ENCODE peak calls at places on chromosomes 1 and 21, in seven cellular contexts. One of them, this sample, is unnamed.

GRCh38 chr21:41215856-41216408 is 48.0 kb downstream of the BACE2 start:
- DNase-seq in M059J: no peak
- DNase-seq in stimulated activated CD4-positive, alpha-beta T cell treated with anti-CD3 and anti-CD28 coated beads, Interleukin-15, amount 100 ng/mL, for 48 hours: no peak
- DNase-seq in lower lobe of right lung: no peak
- DNase-seq in HTR-8/SVneo: no peak
- DNase-seq in cardiac muscle cell: no peak
- DNase-seq in AG04450: no peak
- DNase-seq in this sample: no peak

GRCh38 chr1:155077346-155077745 is 1.3 kb upstream of the EFNA3 start:
- DNase-seq in stimulated activated CD4-positive, alpha-beta T cell treated with anti-CD3 and anti-CD28 coated beads, Interleukin-15, amount 100 ng/mL, for 48 hours: no peak
- DNase-seq in HTR-8/SVneo: no peak
- DNase-seq in lower lobe of right lung: no peak
- DNase-seq in AG04450: no peak
- DNase-seq in cardiac muscle cell: no peak
- DNase-seq in M059J: no peak
- DNase-seq in this sample: no peak

GRCh38 chr1:13664451-13664850 is 35.5 kb upstream of the PRDM2 start:
- DNase-seq in lower lobe of right lung: no peak
- DNase-seq in HTR-8/SVneo: no peak
- DNase-seq in AG04450: no peak
- DNase-seq in M059J: no peak
- DNase-seq in stimulated activated CD4-positive, alpha-beta T cell treated with anti-CD3 and anti-CD28 coated beads, Interleukin-15, amount 100 ng/mL, for 48 hours: no peak
- DNase-seq in cardiac muscle cell: no peak
- DNase-seq in this sample: no peak

GRCh38 chr1:199758626-199759255 is 268.8 kb upstream of the NR5A2 start:
- DNase-seq in stimulated activated CD4-positive, alpha-beta T cell treated with anti-CD3 and anti-CD28 coated beads, Interleukin-15, amount 100 ng/mL, for 48 hours: no peak
- DNase-seq in M059J: no peak
- DNase-seq in AG04450: no peak
- DNase-seq in cardiac muscle cell: peak
- DNase-seq in lower lobe of right lung: no peak
- DNase-seq in HTR-8/SVneo: no peak
- DNase-seq in this sample: no peak

GRCh38 chr1:166197597-166197996 is 30.8 kb upstream of the FAM78B start:
- DNase-seq in cardiac muscle cell: no peak
- DNase-seq in M059J: peak
- DNase-seq in AG04450: no peak
- DNase-seq in lower lobe of right lung: no peak
- DNase-seq in stimulated activated CD4-positive, alpha-beta T cell treated with anti-CD3 and anti-CD28 coated beads, Interleukin-15, amount 100 ng/mL, for 48 hours: no peak
- DNase-seq in HTR-8/SVneo: no peak
- DNase-seq in this sample: no peak

GRCh38 chr1:228953207-228953606 is 217.9 kb downstream of the RHOU start:
- DNase-seq in lower lobe of right lung: no peak
- DNase-seq in AG04450: no peak
- DNase-seq in cardiac muscle cell: no peak
- DNase-seq in M059J: no peak
- DNase-seq in stimulated activated CD4-positive, alpha-beta T cell treated with anti-CD3 and anti-CD28 coated beads, Interleukin-15, amount 100 ng/mL, for 48 hours: no peak
- DNase-seq in HTR-8/SVneo: no peak
- DNase-seq in this sample: no peak

GRCh38 chr1:37033355-37034291 is 692 bp downstream of the GRIK3 start:
- DNase-seq in HTR-8/SVneo: no peak
- DNase-seq in AG04450: no peak
- DNase-seq in lower lobe of right lung: no peak
- DNase-seq in M059J: no peak
- DNase-seq in stimulated activated CD4-positive, alpha-beta T cell treated with anti-CD3 and anti-CD28 coated beads, Interleukin-15, amount 100 ng/mL, for 48 hours: no peak
- DNase-seq in cardiac muscle cell: no peak
- DNase-seq in this sample: no peak

GRCh38 chr1:235023197-235024044 is 105.2 kb downstream of the TOMM20 start:
- DNase-seq in stimulated activated CD4-positive, alpha-beta T cell treated with anti-CD3 and anti-CD28 coated beads, Interleukin-15, amount 100 ng/mL, for 48 hours: no peak
- DNase-seq in lower lobe of right lung: no peak
- DNase-seq in HTR-8/SVneo: no peak
- DNase-seq in cardiac muscle cell: no peak
- DNase-seq in AG04450: no peak
- DNase-seq in M059J: no peak
- DNase-seq in this sample: no peak

GRCh38 chr1:160711528-160712311 is at the start of gene CD48:
- DNase-seq in stimulated activated CD4-positive, alpha-beta T cell treated with anti-CD3 and anti-CD28 coated beads, Interleukin-15, amount 100 ng/mL, for 48 hours: no peak
- DNase-seq in lower lobe of right lung: no peak
- DNase-seq in cardiac muscle cell: no peak
- DNase-seq in AG04450: no peak
- DNase-seq in HTR-8/SVneo: no peak
- DNase-seq in M059J: no peak
- DNase-seq in this sample: no peak

GRCh38 chr1:191255354-191256057 is 777.8 kb upstream of the BRINP3 start:
- DNase-seq in cardiac muscle cell: no peak
- DNase-seq in M059J: no peak
- DNase-seq in AG04450: no peak
- DNase-seq in stimulated activated CD4-positive, alpha-beta T cell treated with anti-CD3 and anti-CD28 coated beads, Interleukin-15, amount 100 ng/mL, for 48 hours: no peak
- DNase-seq in HTR-8/SVneo: no peak
- DNase-seq in lower lobe of right lung: no peak
- DNase-seq in this sample: no peak

GRCh38 chr1:16075337-16076002 is 2.0 kb upstream of the FAM131C start:
- DNase-seq in lower lobe of right lung: no peak
- DNase-seq in HTR-8/SVneo: no peak
- DNase-seq in cardiac muscle cell: peak
- DNase-seq in stimulated activated CD4-positive, alpha-beta T cell treated with anti-CD3 and anti-CD28 coated beads, Interleukin-15, amount 100 ng/mL, for 48 hours: no peak
- DNase-seq in M059J: peak
- DNase-seq in AG04450: peak
- DNase-seq in this sample: peak

GRCh38 chr1:166905930-166906329 is 29.9 kb upstream of the TADA1 start:
- DNase-seq in lower lobe of right lung: no peak
- DNase-seq in cardiac muscle cell: peak
- DNase-seq in AG04450: no peak
- DNase-seq in HTR-8/SVneo: no peak
- DNase-seq in stimulated activated CD4-positive, alpha-beta T cell treated with anti-CD3 and anti-CD28 coated beads, Interleukin-15, amount 100 ng/mL, for 48 hours: no peak
- DNase-seq in M059J: peak
- DNase-seq in this sample: peak

GRCh38 chr1:27508139-27508665 is 18.2 kb upstream of the WASF2 start:
- DNase-seq in cardiac muscle cell: no peak
- DNase-seq in M059J: no peak
- DNase-seq in AG04450: no peak
- DNase-seq in stimulated activated CD4-positive, alpha-beta T cell treated with anti-CD3 and anti-CD28 coated beads, Interleukin-15, amount 100 ng/mL, for 48 hours: no peak
- DNase-seq in HTR-8/SVneo: no peak
- DNase-seq in lower lobe of right lung: peak
- DNase-seq in this sample: no peak

GRCh38 chr1:145996433-145997155 is at the start of gene TXNIP:
- DNase-seq in cardiac muscle cell: peak
- DNase-seq in lower lobe of right lung: peak
- DNase-seq in AG04450: peak
- DNase-seq in stimulated activated CD4-positive, alpha-beta T cell treated with anti-CD3 and anti-CD28 coated beads, Interleukin-15, amount 100 ng/mL, for 48 hours: peak
- DNase-seq in HTR-8/SVneo: peak
- DNase-seq in M059J: peak
- DNase-seq in this sample: peak

GRCh38 chr1:247172956-247173355 is 1.1 kb upstream of the ZNF124 start:
- DNase-seq in M059J: no peak
- DNase-seq in stimulated activated CD4-positive, alpha-beta T cell treated with anti-CD3 and anti-CD28 coated beads, Interleukin-15, amount 100 ng/mL, for 48 hours: no peak
- DNase-seq in cardiac muscle cell: no peak
- DNase-seq in HTR-8/SVneo: no peak
- DNase-seq in AG04450: no peak
- DNase-seq in lower lobe of right lung: no peak
- DNase-seq in this sample: no peak